ENCODE peak calls at places on chromosomes 2 and 18, in six cellular contexts. One of them, this sample, is unnamed.

GRCh38 chr18:42807852-42808251 is 307.6 kb downstream of the RIT2 start:
- DNase-seq in heart right ventricle: no peak
- DNase-seq in IMR-90: no peak
- DNase-seq in adrenal gland: no peak
- DNase-seq in heart left ventricle: no peak
- DNase-seq in left ventricle myocardium inferior: no peak
- DNase-seq in this sample: no peak

GRCh38 chr18:49985246-49985645 is 171.9 kb upstream of the ACAA2 start:
- DNase-seq in IMR-90: no peak
- DNase-seq in heart right ventricle: no peak
- DNase-seq in left ventricle myocardium inferior: no peak
- DNase-seq in heart left ventricle: no peak
- DNase-seq in adrenal gland: no peak
- DNase-seq in this sample: no peak

GRCh38 chr2:26540977-26541376 is 63.1 kb upstream of the OTOF start:
- DNase-seq in left ventricle myocardium inferior: no peak
- DNase-seq in IMR-90: no peak
- DNase-seq in heart right ventricle: no peak
- DNase-seq in heart left ventricle: no peak
- DNase-seq in adrenal gland: no peak
- DNase-seq in this sample: no peak

GRCh38 chr2:130972410-130972809 is 120.8 kb downstream of the FAM168B start:
- DNase-seq in adrenal gland: no peak
- DNase-seq in heart left ventricle: no peak
- DNase-seq in heart right ventricle: no peak
- DNase-seq in IMR-90: no peak
- DNase-seq in left ventricle myocardium inferior: no peak
- DNase-seq in this sample: no peak

GRCh38 chr18:70373062-70373519 is 84.2 kb downstream of the SOCS6 start:
- DNase-seq in heart right ventricle: no peak
- DNase-seq in left ventricle myocardium inferior: no peak
- DNase-seq in heart left ventricle: no peak
- DNase-seq in IMR-90: peak
- DNase-seq in adrenal gland: no peak
- DNase-seq in this sample: no peak

GRCh38 chr2:191636235-191636543 is 41.7 kb upstream of the NABP1 start:
- DNase-seq in left ventricle myocardium inferior: no peak
- DNase-seq in IMR-90: peak
- DNase-seq in adrenal gland: no peak
- DNase-seq in heart left ventricle: no peak
- DNase-seq in heart right ventricle: no peak
- DNase-seq in this sample: no peak

GRCh38 chr2:149033716-149034115 is 4.8 kb upstream of the LYPD6B start:
- DNase-seq in left ventricle myocardium inferior: no peak
- DNase-seq in IMR-90: no peak
- DNase-seq in heart right ventricle: no peak
- DNase-seq in adrenal gland: no peak
- DNase-seq in heart left ventricle: no peak
- DNase-seq in this sample: no peak

GRCh38 chr2:181106229-181106628 is 125.8 kb downstream of the UBE2E3 start:
- DNase-seq in adrenal gland: peak
- DNase-seq in heart left ventricle: no peak
- DNase-seq in left ventricle myocardium inferior: no peak
- DNase-seq in IMR-90: no peak
- DNase-seq in heart right ventricle: no peak
- DNase-seq in this sample: no peak

GRCh38 chr2:107312240-107312639 is 426.3 kb upstream of the ST6GAL2 start:
- DNase-seq in IMR-90: no peak
- DNase-seq in adrenal gland: no peak
- DNase-seq in heart left ventricle: no peak
- DNase-seq in left ventricle myocardium inferior: no peak
- DNase-seq in heart right ventricle: no peak
- DNase-seq in this sample: no peak

GRCh38 chr2:23208339-23208738 is 176.6 kb upstream of the KLHL29 start:
- DNase-seq in adrenal gland: no peak
- DNase-seq in left ventricle myocardium inferior: no peak
- DNase-seq in IMR-90: no peak
- DNase-seq in heart left ventricle: no peak
- DNase-seq in heart right ventricle: no peak
- DNase-seq in this sample: no peak

GRCh38 chr2:99572380-99572779 is 82.6 kb upstream of the REV1 start:
- DNase-seq in adrenal gland: no peak
- DNase-seq in IMR-90: no peak
- DNase-seq in heart right ventricle: no peak
- DNase-seq in left ventricle myocardium inferior: no peak
- DNase-seq in heart left ventricle: no peak
- DNase-seq in this sample: no peak

DNA sequence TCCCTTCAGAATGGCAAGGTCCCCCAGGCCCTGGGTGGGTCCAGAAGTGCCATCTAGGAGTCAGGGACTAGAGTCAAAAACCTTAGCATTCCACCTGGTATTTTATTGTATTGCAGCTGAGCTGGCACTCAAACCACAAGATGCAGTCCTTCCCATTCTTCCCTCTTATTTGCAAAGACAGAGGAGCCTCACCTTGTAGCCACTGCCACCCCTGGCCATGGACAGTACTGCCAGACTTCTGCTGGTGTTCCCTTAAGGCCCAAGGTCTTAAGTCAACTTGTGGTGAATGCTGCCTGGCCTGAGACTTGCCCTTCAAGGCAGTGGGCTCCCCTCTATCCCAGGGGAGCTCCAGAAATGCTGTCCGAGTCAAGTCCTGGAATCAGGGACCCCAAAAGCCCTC is 6.9 kb downstream of the UGT1A10 start:
- DNase-seq in IMR-90: no peak
- DNase-seq in heart right ventricle: no peak
- DNase-seq in adrenal gland: no peak
- DNase-seq in heart left ventricle: no peak
- DNase-seq in left ventricle myocardium inferior: no peak
- DNase-seq in this sample: no peak
- TF ChIP-seq CTCF in IMR-90: peak
- TF ChIP-seq CTCF in heart right ventricle: no peak
- TF ChIP-seq CTCF in adrenal gland: no peak
- TF ChIP-seq CTCF in heart left ventricle: no peak
- TF ChIP-seq CTCF in left ventricle myocardium inferior: no peak
- TF ChIP-seq CTCF in this sample: no peak

GRCh38 chr2:47036489-47036769 is 118.7 kb downstream of the STPG4 start:
- DNase-seq in heart left ventricle: no peak
- DNase-seq in left ventricle myocardium inferior: no peak
- DNase-seq in IMR-90: no peak
- DNase-seq in heart right ventricle: no peak
- DNase-seq in adrenal gland: no peak
- DNase-seq in this sample: no peak

GRCh38 chr2:47035615-47036488 is 119.3 kb downstream of the STPG4 start:
- DNase-seq in heart right ventricle: no peak
- DNase-seq in adrenal gland: no peak
- DNase-seq in left ventricle myocardium inferior: no peak
- DNase-seq in IMR-90: no peak
- DNase-seq in heart left ventricle: no peak
- DNase-seq in this sample: no peak

GRCh38 chr2:47038656-47039501 is 116.2 kb downstream of the STPG4 start:
- DNase-seq in heart right ventricle: no peak
- DNase-seq in heart left ventricle: no peak
- DNase-seq in IMR-90: no peak
- DNase-seq in adrenal gland: no peak
- DNase-seq in left ventricle myocardium inferior: no peak
- DNase-seq in this sample: no peak

GRCh38 chr2:47039502-47039870 is 115.6 kb downstream of the STPG4 start:
- DNase-seq in IMR-90: no peak
- DNase-seq in left ventricle myocardium inferior: no peak
- DNase-seq in heart right ventricle: no peak
- DNase-seq in adrenal gland: no peak
- DNase-seq in heart left ventricle: no peak
- DNase-seq in this sample: no peak

GRCh38 chr2:47037678-47038077 is 117.4 kb downstream of the STPG4 start:
- DNase-seq in IMR-90: no peak
- DNase-seq in heart right ventricle: no peak
- DNase-seq in heart left ventricle: no peak
- DNase-seq in left ventricle myocardium inferior: no peak
- DNase-seq in adrenal gland: no peak
- DNase-seq in this sample: no peak
- H3K27ac ChIP-seq in IMR-90: no peak
- H3K27ac ChIP-seq in heart right ventricle: no peak
- H3K27ac ChIP-seq in heart left ventricle: no peak
- H3K27ac ChIP-seq in left ventricle myocardium inferior: no peak
- H3K27ac ChIP-seq in adrenal gland: peak
- H3K27ac ChIP-seq in this sample: no peak

GRCh38 chr2:137888845-137889244 is 75.4 kb upstream of the HNMT start:
- DNase-seq in left ventricle myocardium inferior: peak
- DNase-seq in heart left ventricle: no peak
- DNase-seq in adrenal gland: peak
- DNase-seq in heart right ventricle: peak
- DNase-seq in IMR-90: no peak
- DNase-seq in this sample: no peak
- TF ChIP-seq CTCF in left ventricle myocardium inferior: peak
- TF ChIP-seq CTCF in heart left ventricle: peak
- TF ChIP-seq CTCF in adrenal gland: no peak
- TF ChIP-seq CTCF in heart right ventricle: peak
- TF ChIP-seq CTCF in IMR-90: peak
- TF ChIP-seq CTCF in this sample: no peak

GRCh38 chr18:8706981-8707940 is 1.9 kb downstream of the MTCL1 start:
- DNase-seq in left ventricle myocardium inferior: no peak
- DNase-seq in heart right ventricle: peak
- DNase-seq in heart left ventricle: no peak
- DNase-seq in IMR-90: peak
- DNase-seq in adrenal gland: peak
- DNase-seq in this sample: no peak

GRCh38 chr18:8707946-8708345 is 2.6 kb downstream of the MTCL1 start:
- DNase-seq in adrenal gland: no peak
- DNase-seq in left ventricle myocardium inferior: no peak
- DNase-seq in IMR-90: peak
- DNase-seq in heart left ventricle: no peak
- DNase-seq in heart right ventricle: no peak
- DNase-seq in this sample: no peak

GRCh38 chr18:8709248-8710059 is 4.1 kb downstream of the MTCL1 start:
- DNase-seq in heart left ventricle: no peak
- DNase-seq in left ventricle myocardium inferior: no peak
- DNase-seq in adrenal gland: no peak
- DNase-seq in heart right ventricle: no peak
- DNase-seq in IMR-90: no peak
- DNase-seq in this sample: no peak

GRCh38 chr18:8706545-8706980 is 1.2 kb downstream of the MTCL1 start:
- DNase-seq in adrenal gland: no peak
- DNase-seq in left ventricle myocardium inferior: no peak
- DNase-seq in heart right ventricle: no peak
- DNase-seq in IMR-90: peak
- DNase-seq in heart left ventricle: no peak
- DNase-seq in this sample: no peak

GRCh38 chr18:8708670-8709069 is 3.3 kb downstream of the MTCL1 start:
- DNase-seq in heart right ventricle: no peak
- DNase-seq in adrenal gland: no peak
- DNase-seq in IMR-90: no peak
- DNase-seq in left ventricle myocardium inferior: no peak
- DNase-seq in heart left ventricle: no peak
- DNase-seq in this sample: no peak
- H3K27ac ChIP-seq in heart right ventricle: no peak
- H3K27ac ChIP-seq in adrenal gland: no peak
- H3K27ac ChIP-seq in IMR-90: no peak
- H3K27ac ChIP-seq in left ventricle myocardium inferior: no peak
- H3K27ac ChIP-seq in heart left ventricle: no peak
- H3K27ac ChIP-seq in this sample: no peak

GRCh38 chr2:235647264-235647663 is 153.4 kb downstream of the AGAP1 start:
- DNase-seq in heart left ventricle: no peak
- DNase-seq in adrenal gland: no peak
- DNase-seq in left ventricle myocardium inferior: no peak
- DNase-seq in IMR-90: no peak
- DNase-seq in heart right ventricle: no peak
- DNase-seq in this sample: no peak
- TF ChIP-seq CTCF in heart left ventricle: no peak
- TF ChIP-seq CTCF in adrenal gland: no peak
- TF ChIP-seq CTCF in left ventricle myocardium inferior: no peak
- TF ChIP-seq CTCF in IMR-90: no peak
- TF ChIP-seq CTCF in heart right ventricle: no peak
- TF ChIP-seq CTCF in this sample: no peak

GRCh38 chr18:79607361-79607930 is 72.2 kb upstream of the CTDP1 start:
- DNase-seq in left ventricle myocardium inferior: peak
- DNase-seq in IMR-90: no peak
- DNase-seq in heart left ventricle: no peak
- DNase-seq in heart right ventricle: peak
- DNase-seq in adrenal gland: no peak
- DNase-seq in this sample: no peak

GRCh38 chr18:79609021-79609461 is 70.6 kb upstream of the CTDP1 start:
- DNase-seq in IMR-90: no peak
- DNase-seq in left ventricle myocardium inferior: no peak
- DNase-seq in heart left ventricle: peak
- DNase-seq in adrenal gland: no peak
- DNase-seq in heart right ventricle: peak
- DNase-seq in this sample: no peak

GRCh38 chr18:79608069-79608468 is 71.5 kb upstream of the CTDP1 start:
- DNase-seq in heart left ventricle: peak
- DNase-seq in heart right ventricle: no peak
- DNase-seq in left ventricle myocardium inferior: no peak
- DNase-seq in IMR-90: no peak
- DNase-seq in adrenal gland: no peak
- DNase-seq in this sample: no peak

GRCh38 chr18:79609841-79610281 is 69.7 kb upstream of the CTDP1 start:
- DNase-seq in left ventricle myocardium inferior: no peak
- DNase-seq in adrenal gland: no peak
- DNase-seq in heart right ventricle: peak
- DNase-seq in heart left ventricle: peak
- DNase-seq in IMR-90: no peak
- DNase-seq in this sample: no peak

DNA sequence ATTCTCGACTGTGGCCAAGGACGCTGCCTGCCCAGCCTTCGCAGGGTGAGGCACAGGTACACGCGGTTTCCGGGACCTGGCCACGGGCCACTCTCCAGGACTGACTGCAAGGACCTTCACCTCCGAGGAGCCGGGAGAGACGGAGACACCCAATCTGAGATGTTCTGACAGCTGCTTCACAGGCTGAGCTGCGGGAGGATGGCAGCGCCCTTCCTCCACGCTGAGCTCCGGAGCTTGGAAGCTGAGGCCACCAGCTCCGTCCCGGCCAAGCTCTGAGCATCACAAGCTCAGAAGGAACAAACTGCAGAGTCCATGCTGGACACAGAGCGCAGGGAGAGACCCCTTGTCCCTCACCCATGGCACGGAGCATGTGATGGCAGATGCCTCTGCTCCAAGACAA is 71.1 kb upstream of the CTDP1 start:
- DNase-seq in heart right ventricle: peak
- DNase-seq in IMR-90: no peak
- DNase-seq in adrenal gland: no peak
- DNase-seq in left ventricle myocardium inferior: peak
- DNase-seq in heart left ventricle: peak
- DNase-seq in this sample: no peak
- H3K27ac ChIP-seq in heart right ventricle: no peak
- H3K27ac ChIP-seq in IMR-90: no peak
- H3K27ac ChIP-seq in adrenal gland: no peak
- H3K27ac ChIP-seq in left ventricle myocardium inferior: no peak
- H3K27ac ChIP-seq in heart left ventricle: no peak
- H3K27ac ChIP-seq in this sample: no peak